ENCODE peak calls at places on chromosomes 4 and X, in nine cellular contexts. F is progenitor cell of endocrine pancreas; S is AG08396; A is thyroid gland; H is HS-27A; V is naive thymus-derived CD8-positive, alpha-beta T cell; X is heart right ventricle; J is activated T-cell treated with anti-CD3 and anti-CD28 coated beads for 1 hour; B is H54. M is an unnamed sample.
A peak's percentile ranks its signal among the peaks of the same experiment; 100 is the strongest.

GRCh38 chr4:109079731-109080130 is 222.7 kb downstream of the COL25A1 start:
- DNase-seq in F (no peak), S (peak; percentile 3), A (no peak), H (no peak), V (no peak), X (no peak), J (no peak), B (no peak), M (no peak)

GRCh38 chr4:153725811-153726154 is 34.0 kb downstream of the RNF175 start:
- DNase-seq in F (no peak), S (no peak), A (no peak), H (no peak), V (no peak), X (no peak), J (no peak), B (no peak), M (no peak)

GRCh38 chrX:37380920-37381319 is 31.8 kb downstream of the PRRG1 start:
- DNase-seq in F (no peak), S (peak; percentile 19), A (no peak), H (peak; percentile 15), V (no peak), X (peak; percentile 13), J (no peak), B (peak; percentile 0), M (no peak)

GRCh38 chr4:22554670-22555069 is 38.8 kb upstream of the ADGRA3 start:
- DNase-seq in F (no peak), S (no peak), A (no peak), H (no peak), V (no peak), X (no peak), J (no peak), B (no peak), M (no peak)

GRCh38 chrX:2516612-2517011 is 15.8 kb upstream of the DHRSX start:
- DNase-seq in F (no peak), S (no peak), A (peak; percentile 61), H (no peak), V (no peak), X (no peak), J (no peak), B (no peak), M (no peak)

GRCh38 chr4:123956204-123956603 is 559.6 kb downstream of the SPRY1 start:
- DNase-seq in F (no peak), S (no peak), A (peak; percentile 72), H (no peak), V (no peak), X (no peak), J (no peak), B (no peak), M (no peak)

GRCh38 chrX:11888421-11888820 is 130.4 kb downstream of the MSL3 start:
- DNase-seq in F (no peak), S (no peak), A (no peak), H (no peak), V (no peak), X (no peak), J (no peak), B (no peak), M (no peak)

GRCh38 chrX:134315893-134316292 is 78.9 kb downstream of the CCDC160 start:
- DNase-seq in F (no peak), S (no peak), A (no peak), H (no peak), V (no peak), X (no peak), J (no peak), B (no peak), M (no peak)

GRCh38 chr4:2673157-2673556 is 83.0 kb downstream of the TNIP2 start:
- DNase-seq in F (no peak), S (no peak), A (no peak), H (no peak), V (no peak), X (no peak), J (no peak), B (no peak), M (no peak)

GRCh38 chr4:111399523-111400135 is 745.6 kb upstream of the FAM241A start:
- DNase-seq in F (no peak), S (no peak), A (peak; percentile 14), H (no peak), V (no peak), X (peak; percentile 8), J (no peak), B (no peak), M (no peak)

GRCh38 chrX:120308558-120308957 is 2.7 kb downstream of the TMEM255A start:
- DNase-seq in F (no peak), S (no peak), A (peak; percentile 14), H (no peak), V (no peak), X (no peak), J (no peak), B (no peak), M (no peak)

GRCh38 chr4:60683357-60683756 is 516.8 kb upstream of the ADGRL3 start:
- DNase-seq in F (no peak), S (peak; percentile 51), A (no peak), H (peak; percentile 82), V (no peak), X (no peak), J (no peak), B (peak; percentile 11), M (peak; percentile 23)

GRCh38 chrX:111869639-111870034 is 6.3 kb upstream of the TRPC5OS start:
- DNase-seq in F (peak; percentile 24), S (peak; percentile 32), A (peak; percentile 21), H (no peak), V (no peak), X (peak; percentile 14), J (no peak), B (peak; percentile 2), M (peak; percentile 0)

GRCh38 chr4:156496797-156497196 is 474.8 kb downstream of the PDGFC start:
- DNase-seq in F (no peak), S (peak; percentile 34), A (no peak), H (peak; percentile 61), V (no peak), X (no peak), J (no peak), B (no peak), M (no peak)

GRCh38 chr4:186725422-186726149 is 1.9 kb upstream of the FAT1 start:
- DNase-seq in F (peak; percentile 58), S (peak; percentile 89), A (peak; percentile 72), H (no peak), V (no peak), X (peak; percentile 73), J (no peak), B (peak; percentile 33), M (peak; percentile 77)

M was measured in HTR-8/SVneo.